ENCODE peak calls at places on chromosomes 2 and 18, in five cellular contexts. R is GM12878, J is pancreas, T is foreskin fibroblast, O is GM12865. Q is an unnamed sample.

GRCh38 chr18:56148373-56148772 is 490.0 kb downstream of the TXNL1 start:
- DNase-seq in J (no peak), T (peak), R (no peak), O (no peak), Q (no peak)

GRCh38 chr18:56402872-56403516 is 235.4 kb downstream of the TXNL1 start:
- DNase-seq in O (no peak), R (no peak), T (peak), J (no peak), Q (no peak)

GRCh38 chr2:201191132-201191875 is 8.4 kb downstream of the CASP10 start:
- DNase-seq in O (peak), J (no peak), R (peak), T (no peak), Q (no peak)

GRCh38 chr2:28152585-28153284 is 239.9 kb upstream of the FOSL2 start:
- DNase-seq in J (no peak), R (no peak), T (peak), O (no peak), Q (no peak)

GRCh38 chr18:51211552-51211951 is 14.1 kb upstream of the MEX3C start:
- DNase-seq in T (peak), J (no peak), R (peak), O (peak), Q (no peak)

GRCh38 chr2:223247136-223247535 is 195.1 kb downstream of the KCNE4 start:
- DNase-seq in T (peak), O (peak), J (no peak), R (no peak), Q (no peak)

GRCh38 chr2:229909090-229909489 is 12.7 kb downstream of the TRIP12 start:
- DNase-seq in J (no peak), R (no peak), T (no peak), O (no peak), Q (no peak)

GRCh38 chr18:73101977-73102376 is 234.2 kb upstream of the NETO1 start:
- DNase-seq in J (no peak), O (no peak), T (no peak), R (no peak), Q (no peak)

DNA sequence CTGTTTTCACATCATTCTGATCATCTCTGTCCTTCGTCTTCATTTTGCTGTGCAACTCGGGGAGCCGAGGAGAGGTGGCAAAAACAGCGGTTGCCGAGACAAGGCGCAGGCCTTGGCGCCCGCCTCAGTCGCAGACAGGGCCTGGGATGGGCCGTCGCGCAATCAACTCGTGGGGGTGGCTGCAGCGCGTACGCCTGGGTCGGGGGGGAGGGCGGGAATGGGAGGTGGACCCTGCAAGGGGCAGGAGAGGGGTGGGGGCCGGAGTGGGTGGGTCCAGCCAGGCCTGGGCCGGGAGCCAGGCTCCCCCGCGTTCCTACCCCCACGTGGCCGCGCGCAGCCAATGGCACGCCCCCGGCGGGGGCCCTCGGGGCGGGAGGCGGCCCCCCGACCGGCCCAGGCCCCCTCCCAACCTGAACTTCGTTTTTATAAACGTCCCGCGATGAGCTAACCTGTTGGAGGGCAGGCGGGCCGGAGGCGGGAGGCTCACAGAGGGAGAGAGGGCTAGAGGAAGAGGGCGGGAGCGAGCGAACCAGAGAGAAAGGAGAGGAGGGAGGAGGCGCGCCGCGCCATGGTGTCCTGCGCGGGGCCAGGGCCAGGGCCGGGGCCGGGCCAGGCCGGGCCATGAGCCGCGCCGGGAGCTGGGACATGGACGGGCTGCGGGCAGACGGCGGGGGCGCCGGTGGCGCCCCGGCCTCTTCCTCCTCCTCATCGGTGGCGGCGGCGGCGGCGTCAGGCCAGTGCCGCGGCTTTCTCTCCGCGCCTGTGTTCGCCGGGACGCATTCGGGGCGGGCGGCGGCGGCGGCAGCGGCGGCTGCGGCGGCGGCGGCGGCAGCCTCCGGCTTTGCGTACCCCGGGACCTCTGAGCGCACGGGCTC is at the start of gene HOXD13:
- DNase-seq in T (no peak), O (no peak), J (no peak), R (no peak), Q (no peak)
- TF ChIP-seq CTCF in T (no peak), O (no peak), J (no peak), R (no peak), Q (no peak)

GRCh38 chr2:76270356-76270755 is 559.6 kb upstream of the GCFC2 start:
- DNase-seq in T (no peak), O (no peak), J (no peak), R (no peak), Q (no peak)
- H3K4me3 ChIP-seq in T (no peak), O (no peak), J (no peak), R (no peak), Q (no peak)

DNA sequence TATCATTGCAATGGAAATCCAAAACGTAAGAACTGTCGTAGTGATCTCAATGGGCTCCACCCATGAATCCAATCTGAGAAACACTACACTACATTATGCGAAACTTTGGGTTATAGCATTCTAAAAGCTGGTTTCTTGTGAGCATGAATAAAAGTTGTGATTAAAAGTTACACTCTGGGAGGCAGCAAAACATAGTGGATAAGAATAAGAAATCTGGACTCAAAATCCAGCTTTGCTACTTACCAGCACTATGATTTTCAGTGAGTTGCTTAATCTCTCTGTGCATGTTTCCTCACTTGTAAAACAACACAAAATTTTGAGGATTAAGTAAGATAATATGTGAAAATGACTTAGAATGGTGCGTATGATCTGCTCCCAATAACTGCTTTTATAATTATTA is 25.7 kb upstream of the THOC1 start:
- DNase-seq in O (no peak), R (no peak), J (no peak), T (peak), Q (no peak)
- TF ChIP-seq CTCF in O (no peak), R (no peak), J (no peak), T (no peak), Q (no peak)

GRCh38 chr2:118845843-118846666 is 1.4 kb downstream of the EN1 start:
- DNase-seq in T (no peak), R (no peak), O (no peak), J (no peak), Q (no peak)
- H3K4me3 ChIP-seq in T (peak), R (no peak), O (no peak), J (no peak), Q (no peak)

DNA sequence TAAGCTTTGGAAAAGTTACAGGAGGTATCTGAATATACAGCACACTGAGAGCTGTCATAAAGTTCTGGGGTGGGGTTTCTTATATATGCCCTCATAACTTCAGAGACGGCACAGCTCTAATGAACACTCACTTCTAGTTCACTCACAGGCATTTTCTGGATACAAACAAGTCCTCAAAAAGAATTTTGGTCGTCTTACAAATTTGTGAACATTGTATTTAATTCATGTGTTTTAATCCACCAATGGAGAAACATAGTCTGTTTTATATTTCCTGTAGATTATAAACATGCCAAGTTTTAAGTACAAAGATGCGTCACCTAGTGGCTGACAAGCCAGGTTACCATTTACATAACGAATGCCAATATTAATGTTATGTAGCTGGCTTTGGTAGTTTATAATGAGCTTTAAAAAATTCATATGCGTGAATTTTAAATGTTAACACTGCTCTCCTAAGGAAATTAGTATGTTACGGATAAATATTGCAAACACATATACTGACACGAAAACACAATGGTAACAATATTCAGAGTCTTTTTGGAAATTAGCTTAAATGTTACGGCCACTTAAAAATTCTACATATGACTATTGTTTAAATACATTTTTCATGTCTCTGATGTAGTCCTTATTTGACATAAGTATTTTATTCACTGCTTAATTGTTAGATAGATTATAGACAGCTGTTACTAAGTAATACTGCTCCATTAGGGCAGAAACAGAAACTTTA is 2.5 kb downstream of the COL3A1 start:
- DNase-seq in R (no peak), T (no peak), O (no peak), J (no peak), Q (no peak)
- TF ChIP-seq CTCF in R (no peak), T (peak), O (no peak), J (no peak), Q (peak)

GRCh38 chr18:457533-457932 is 43.0 kb downstream of the COLEC12 start:
- DNase-seq in O (no peak), J (no peak), T (no peak), R (no peak), Q (no peak)

GRCh38 chr18:458016-458415 is 42.5 kb downstream of the COLEC12 start:
- DNase-seq in R (no peak), J (no peak), O (no peak), T (no peak), Q (no peak)

GRCh38 chr18:456361-456821 is 44.1 kb downstream of the COLEC12 start:
- DNase-seq in T (no peak), R (no peak), J (no peak), O (no peak), Q (no peak)

GRCh38 chr18:459801-460200 is 40.7 kb downstream of the COLEC12 start:
- DNase-seq in O (no peak), T (no peak), R (no peak), J (no peak), Q (no peak)

DNA sequence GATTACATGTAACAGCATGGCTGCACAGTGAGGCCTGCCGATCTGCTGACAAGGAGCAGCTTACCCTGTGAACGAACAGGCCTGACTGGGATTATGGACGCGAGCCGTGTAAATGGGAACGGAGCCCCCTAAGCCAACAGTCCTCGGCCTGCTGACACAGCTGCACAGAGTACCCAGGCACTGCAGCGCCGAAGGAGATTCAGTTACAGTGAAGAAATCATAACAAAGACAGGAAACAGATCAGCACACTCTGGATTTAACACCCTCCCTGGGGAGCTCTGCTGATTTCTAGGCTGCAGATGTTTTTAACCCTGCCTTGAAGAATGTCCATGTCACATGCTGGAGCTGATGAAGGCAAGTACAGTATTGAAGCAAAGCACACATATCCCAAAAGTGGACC is 43.4 kb downstream of the COLEC12 start:
- DNase-seq in R (no peak), J (no peak), T (peak), O (no peak), Q (no peak)
- H3K4me3 ChIP-seq in R (no peak), J (no peak), T (peak), O (no peak), Q (no peak)

GRCh38 chr2:31070339-31070738 is 67.9 kb downstream of the GALNT14 start:
- DNase-seq in R (no peak), J (no peak), T (no peak), O (no peak), Q (no peak)
- TF ChIP-seq CTCF in R (no peak), J (no peak), T (no peak), O (no peak), Q (no peak)

DNA sequence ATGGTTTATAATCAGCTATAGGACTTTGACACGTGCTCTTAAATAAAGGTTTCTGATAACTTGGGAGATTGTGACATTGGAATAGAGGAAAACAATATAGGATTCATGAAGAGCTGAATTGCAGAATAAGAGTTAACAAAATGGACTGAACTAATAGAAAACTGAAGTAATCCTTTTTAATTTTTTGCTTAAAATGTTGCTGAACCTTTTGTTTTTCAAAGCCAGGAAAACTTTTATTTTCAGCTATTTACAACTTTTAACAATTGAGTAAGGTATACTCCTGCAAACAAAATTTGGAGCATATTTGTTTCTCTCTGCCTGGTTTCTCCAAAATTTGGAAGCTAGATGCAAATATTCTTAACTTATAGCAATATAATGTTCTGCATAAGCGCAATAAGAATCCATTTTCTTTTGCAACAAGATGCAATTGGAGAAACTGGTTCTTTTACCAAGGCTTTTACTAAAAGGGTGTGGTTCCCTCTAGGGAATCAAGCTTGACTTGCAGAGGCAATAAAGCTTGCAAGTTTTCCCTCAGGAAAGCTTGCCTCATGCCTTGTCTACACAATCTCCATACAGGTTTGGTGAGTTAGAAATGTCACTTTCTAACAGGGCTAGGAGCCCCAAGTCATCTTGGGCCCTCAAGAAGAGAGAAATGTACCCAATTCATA is 10.3 kb upstream of the PDK1 start:
- DNase-seq in T (no peak), R (no peak), O (no peak), J (no peak), Q (no peak)
- H3K4me3 ChIP-seq in T (no peak), R (no peak), O (no peak), J (no peak), Q (no peak)

GRCh38 chr18:40293311-40293710 is 1661.7 kb upstream of the PIK3C3 start:
- DNase-seq in T (no peak), J (no peak), R (no peak), O (no peak), Q (no peak)
- TF ChIP-seq CTCF in T (no peak), J (no peak), R (no peak), O (no peak), Q (peak)

GRCh38 chr2:50345691-50346090 is 686.2 kb downstream of the NRXN1 start:
- DNase-seq in O (no peak), T (no peak), R (no peak), J (no peak), Q (no peak)

GRCh38 chr2:50347355-50348044 is 684.4 kb downstream of the NRXN1 start:
- DNase-seq in J (no peak), R (no peak), O (no peak), T (no peak), Q (peak)

GRCh38 chr2:50346586-50347351 is 685.2 kb downstream of the NRXN1 start:
- DNase-seq in R (no peak), J (no peak), O (no peak), T (no peak), Q (peak)

GRCh38 chr2:50344509-50345106 is 687.3 kb downstream of the NRXN1 start:
- DNase-seq in T (no peak), R (no peak), O (peak), J (no peak), Q (peak)

GRCh38 chr2:50346104-50346503 is 685.8 kb downstream of the NRXN1 start:
- DNase-seq in J (no peak), R (no peak), T (no peak), O (no peak), Q (peak)
- H3K4me3 ChIP-seq in J (no peak), R (no peak), T (no peak), O (no peak), Q (no peak)